ENCODE peak calls at places on chromosomes 11 and 22, in four cellular contexts. One of them, this sample, is unnamed.

GRCh38 chr11:76781861-76782500 is 1.2 kb upstream of the TSKU start:
- DNase-seq in H1: no peak
- DNase-seq in IMR-90: no peak
- DNase-seq in H9: no peak
- DNase-seq in this sample: no peak

GRCh38 chr22:27782065-27782464 is 19.5 kb downstream of the MN1 start:
- DNase-seq in H1: no peak
- DNase-seq in IMR-90: no peak
- DNase-seq in H9: no peak
- DNase-seq in this sample: no peak

GRCh38 chr11:75562048-75562835 is at the start of gene SERPINH1:
- DNase-seq in H1: no peak
- DNase-seq in IMR-90: peak
- DNase-seq in H9: peak
- DNase-seq in this sample: peak

GRCh38 chr11:55895216-55895615 is 12.1 kb downstream of the TRIM51 start:
- DNase-seq in H1: no peak
- DNase-seq in IMR-90: no peak
- DNase-seq in H9: no peak
- DNase-seq in this sample: peak

GRCh38 chr22:25094579-25094978 is 105.1 kb upstream of the CRYBB3 start:
- DNase-seq in H1: no peak
- DNase-seq in IMR-90: no peak
- DNase-seq in H9: no peak
- DNase-seq in this sample: no peak

GRCh38 chr22:20517841-20518592 is 10.6 kb downstream of the MED15 start:
- DNase-seq in H1: no peak
- DNase-seq in IMR-90: no peak
- DNase-seq in H9: no peak
- DNase-seq in this sample: no peak

GRCh38 chr11:112292785-112293407 is 32.2 kb upstream of the PLET1 start:
- DNase-seq in H1: no peak
- DNase-seq in IMR-90: peak
- DNase-seq in H9: no peak
- DNase-seq in this sample: no peak

GRCh38 chr11:129285387-129285786 is 90.3 kb upstream of the BARX2 start:
- DNase-seq in H1: no peak
- DNase-seq in IMR-90: no peak
- DNase-seq in H9: no peak
- DNase-seq in this sample: no peak

GRCh38 chr11:62012451-62013265 is 45.2 kb upstream of the FTH1 start:
- DNase-seq in H1: no peak
- DNase-seq in IMR-90: peak
- DNase-seq in H9: no peak
- DNase-seq in this sample: no peak

GRCh38 chr11:44894217-44894617 is 56.5 kb downstream of the TP53I11 start:
- DNase-seq in H1: peak
- DNase-seq in IMR-90: peak
- DNase-seq in H9: peak
- DNase-seq in this sample: peak

GRCh38 chr11:26834601-26835000 is 112.7 kb upstream of the SLC5A12 start:
- DNase-seq in H1: no peak
- DNase-seq in IMR-90: no peak
- DNase-seq in H9: no peak
- DNase-seq in this sample: no peak

GRCh38 chr11:13942908-13943505 is 19.5 kb upstream of the SPON1 start:
- DNase-seq in H1: no peak
- DNase-seq in IMR-90: peak
- DNase-seq in H9: no peak
- DNase-seq in this sample: no peak

GRCh38 chr11:8387693-8388092 is 124.0 kb upstream of the LMO1 start:
- DNase-seq in H1: no peak
- DNase-seq in IMR-90: no peak
- DNase-seq in H9: no peak
- DNase-seq in this sample: no peak

GRCh38 chr11:131118247-131118646 is 202.0 kb upstream of the SNX19 start:
- DNase-seq in H1: no peak
- DNase-seq in IMR-90: no peak
- DNase-seq in H9: no peak
- DNase-seq in this sample: no peak

GRCh38 chr11:71580057-71581003 is 2.3 kb downstream of the KRTAP5-11 start:
- DNase-seq in H1: peak
- DNase-seq in IMR-90: peak
- DNase-seq in H9: peak
- DNase-seq in this sample: peak

GRCh38 chr11:78310500-78310909 is 107.1 kb downstream of the GAB2 start:
- DNase-seq in H1: no peak
- DNase-seq in IMR-90: peak
- DNase-seq in H9: no peak
- DNase-seq in this sample: no peak

GRCh38 chr11:60739114-60739513 is 14.6 kb downstream of the MS4A18 start:
- DNase-seq in H1: no peak
- DNase-seq in IMR-90: no peak
- DNase-seq in H9: peak
- DNase-seq in this sample: peak

GRCh38 chr11:33529461-33529860 is 171.2 kb downstream of the C11orf91 start:
- DNase-seq in H1: no peak
- DNase-seq in IMR-90: no peak
- DNase-seq in H9: no peak
- DNase-seq in this sample: no peak
- H3K56ac ChIP-seq in H1: no peak
- H3K56ac ChIP-seq in IMR-90: no peak
- H3K56ac ChIP-seq in H9: no peak
- H3K56ac ChIP-seq in this sample: no peak

GRCh38 chr22:36899498-36899897 is 13.9 kb upstream of the CSF2RB start:
- DNase-seq in H1: no peak
- DNase-seq in IMR-90: no peak
- DNase-seq in H9: no peak
- DNase-seq in this sample: no peak

GRCh38 chr22:36901411-36902142 is 11.9 kb upstream of the CSF2RB start:
- DNase-seq in H1: no peak
- DNase-seq in IMR-90: no peak
- DNase-seq in H9: no peak
- DNase-seq in this sample: peak

GRCh38 chr22:36900880-36901279 is 12.5 kb upstream of the CSF2RB start:
- DNase-seq in H1: peak
- DNase-seq in IMR-90: no peak
- DNase-seq in H9: peak
- DNase-seq in this sample: peak

GRCh38 chr22:36898690-36899089 is 14.7 kb upstream of the CSF2RB start:
- DNase-seq in H1: no peak
- DNase-seq in IMR-90: no peak
- DNase-seq in H9: no peak
- DNase-seq in this sample: no peak

GRCh38 chr22:36900225-36900624 is 13.2 kb upstream of the CSF2RB start:
- DNase-seq in H1: no peak
- DNase-seq in IMR-90: no peak
- DNase-seq in H9: no peak
- DNase-seq in this sample: no peak
- H3K4me2 ChIP-seq in H1: peak
- H3K4me2 ChIP-seq in IMR-90: no peak
- H3K4me2 ChIP-seq in H9: peak
- H3K4me2 ChIP-seq in this sample: no peak

GRCh38 chr11:74559934-74560309 is 32.5 kb upstream of the POLD3 start:
- DNase-seq in H1: no peak
- DNase-seq in IMR-90: peak
- DNase-seq in H9: no peak
- DNase-seq in this sample: no peak
- H3K56ac ChIP-seq in H1: no peak
- H3K56ac ChIP-seq in IMR-90: no peak
- H3K56ac ChIP-seq in H9: no peak
- H3K56ac ChIP-seq in this sample: no peak

GRCh38 chr22:46622081-46622521 is 1.9 kb downstream of the GRAMD4 start:
- DNase-seq in H1: no peak
- DNase-seq in IMR-90: no peak
- DNase-seq in H9: no peak
- DNase-seq in this sample: no peak
- H3K4me2 ChIP-seq in H1: no peak
- H3K4me2 ChIP-seq in IMR-90: no peak
- H3K4me2 ChIP-seq in H9: no peak
- H3K4me2 ChIP-seq in this sample: no peak

GRCh38 chr11:1751521-1751921 is 1.1 kb upstream of the IFITM10 start:
- DNase-seq in H1: no peak
- DNase-seq in IMR-90: no peak
- DNase-seq in H9: no peak
- DNase-seq in this sample: no peak
- H3K56ac ChIP-seq in H1: no peak
- H3K56ac ChIP-seq in IMR-90: no peak
- H3K56ac ChIP-seq in H9: no peak
- H3K56ac ChIP-seq in this sample: no peak

GRCh38 chr22:43050995-43051394 is 36.0 kb upstream of the PACSIN2 start:
- DNase-seq in H1: peak
- DNase-seq in IMR-90: no peak
- DNase-seq in H9: peak
- DNase-seq in this sample: peak
- H3K4me2 ChIP-seq in H1: no peak
- H3K4me2 ChIP-seq in IMR-90: no peak
- H3K4me2 ChIP-seq in H9: no peak
- H3K4me2 ChIP-seq in this sample: no peak

DNA sequence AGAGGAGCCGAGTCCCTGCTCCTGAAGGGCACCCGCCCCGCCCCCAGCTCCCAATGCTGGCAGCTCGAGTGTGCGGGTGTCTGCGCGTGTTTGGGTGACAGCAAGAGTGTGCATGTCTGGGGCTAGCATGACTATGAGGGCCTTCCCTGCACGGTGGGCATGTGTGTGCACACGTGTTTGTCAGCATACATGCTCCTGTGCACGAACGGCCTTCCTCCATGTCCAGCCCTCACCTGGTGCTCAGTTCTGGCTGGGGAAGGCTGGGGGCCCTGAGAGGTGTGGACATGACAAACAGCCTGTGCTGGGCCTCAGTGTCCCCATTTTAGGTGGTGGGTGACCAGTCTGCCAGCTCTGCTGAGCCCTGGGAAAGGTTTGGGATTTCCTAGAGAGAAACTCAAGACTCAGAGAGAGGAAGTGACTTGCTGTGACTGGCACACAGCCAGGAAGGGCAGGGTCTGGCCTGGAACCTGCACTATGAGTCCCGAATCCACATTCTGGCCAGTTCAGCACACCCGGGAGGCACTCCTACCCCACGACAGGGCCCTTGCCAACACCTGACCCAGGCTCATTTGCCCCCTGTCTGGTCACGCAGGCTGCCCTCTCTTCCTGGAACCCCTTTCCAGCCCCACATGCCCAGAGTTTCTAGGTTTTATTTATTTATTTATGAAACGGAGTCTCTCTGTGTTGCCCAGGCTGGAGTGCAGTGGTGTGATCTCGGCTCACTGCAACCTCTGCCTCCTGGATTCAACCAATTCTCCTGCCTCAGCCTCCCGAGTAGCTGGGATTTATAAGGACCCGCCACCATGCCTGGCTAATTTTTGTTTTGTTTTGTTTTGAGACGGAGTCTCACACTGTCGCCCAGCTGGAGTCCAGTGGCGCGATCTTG is 3.3 kb upstream of the SHISA8 start:
- DNase-seq in H1: no peak
- DNase-seq in IMR-90: peak
- DNase-seq in H9: no peak
- DNase-seq in this sample: no peak
- H3K56ac ChIP-seq in H1: no peak
- H3K56ac ChIP-seq in IMR-90: no peak
- H3K56ac ChIP-seq in H9: no peak
- H3K56ac ChIP-seq in this sample: no peak

DNA sequence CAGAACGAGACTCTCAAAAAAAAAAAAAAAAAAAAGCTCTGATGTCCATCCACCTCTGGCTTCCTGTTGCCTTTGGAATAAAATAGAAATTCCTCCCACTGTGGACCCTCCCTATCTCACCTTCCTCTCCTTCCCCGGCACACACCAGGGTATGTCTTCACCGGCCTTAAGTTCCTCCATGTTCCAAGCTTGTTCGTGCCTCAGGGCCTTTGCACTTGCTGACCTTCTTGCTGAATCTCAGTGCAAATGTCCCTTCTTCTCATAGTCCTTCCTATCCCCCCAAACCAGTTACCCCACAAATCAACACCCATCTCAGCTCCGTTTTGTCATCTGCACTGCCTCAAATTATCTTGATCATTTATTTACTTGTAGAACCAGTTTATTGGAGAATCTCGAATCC is 20.6 kb downstream of the IFT27 start:
- DNase-seq in H1: no peak
- DNase-seq in IMR-90: no peak
- DNase-seq in H9: no peak
- DNase-seq in this sample: no peak
- H3K4me2 ChIP-seq in H1: no peak
- H3K4me2 ChIP-seq in IMR-90: no peak
- H3K4me2 ChIP-seq in H9: no peak
- H3K4me2 ChIP-seq in this sample: no peak

GRCh38 chr11:101254037-101254436 is 124.4 kb upstream of the PGR start:
- DNase-seq in H1: no peak
- DNase-seq in IMR-90: no peak
- DNase-seq in H9: no peak
- DNase-seq in this sample: no peak
- H3K56ac ChIP-seq in H1: no peak
- H3K56ac ChIP-seq in IMR-90: no peak
- H3K56ac ChIP-seq in H9: no peak
- H3K56ac ChIP-seq in this sample: no peak

This sample was measured in mesendoderm.